ENCODE peak calls at places on chromosomes 13 and 19, in six cellular contexts. I, D, L, U, V and M are unnamed samples.

GRCh38 chr13:23159587-23160240 is 21.1 kb upstream of the SGCG start:
- DNase-seq in I (no peak), D (no peak), L (no peak), U (no peak), V (no peak), M (no peak)

GRCh38 chr19:48569814-48570213 is 17.8 kb downstream of the SULT2B1 start:
- DNase-seq in I (no peak), D (peak; percentile 54), L (no peak), U (peak; percentile 35), V (peak; percentile 23), M (no peak)

GRCh38 chr13:50376895-50377575 is 361.8 kb downstream of the KCNRG start:
- DNase-seq in I (no peak), D (no peak), L (no peak), U (no peak), V (no peak), M (peak; percentile 24)

GRCh38 chr19:52007436-52007804 is 591 bp downstream of the ZNF615 start:
- DNase-seq in I (no peak), D (no peak), L (no peak), U (no peak), V (no peak), M (no peak)

GRCh38 chr13:113989585-113990300 is 15.9 kb upstream of the C13orf46 start:
- DNase-seq in I (no peak), D (no peak), L (peak; percentile 6), U (no peak), V (no peak), M (no peak)

GRCh38 chr13:104460553-104460952 is 1394.3 kb upstream of the SLC10A2 start:
- DNase-seq in I (no peak), D (no peak), L (no peak), U (peak; percentile 39), V (no peak), M (no peak)

GRCh38 chr19:16569609-16570320 is 2.5 kb downstream of the SLC35E1 start:
- DNase-seq in I (no peak), D (peak; percentile 23), L (no peak), U (no peak), V (no peak), M (no peak)

GRCh38 chr19:912181-913079 is 589 bp downstream of the R3HDM4 start:
- DNase-seq in I (no peak), D (no peak), L (no peak), U (no peak), V (no peak), M (no peak)

GRCh38 chr19:44476559-44477408 is 23.5 kb downstream of the ZNF180 start:
- DNase-seq in I (peak; percentile 18), D (no peak), L (no peak), U (peak; percentile 42), V (no peak), M (no peak)

GRCh38 chr19:46032597-46033025 is 8.2 kb downstream of the IGFL4 start:
- DNase-seq in I (no peak), D (no peak), L (no peak), U (no peak), V (no peak), M (no peak)

GRCh38 chr13:98052412-98052811 is 90.5 kb upstream of the FARP1 start:
- DNase-seq in I (no peak), D (no peak), L (no peak), U (no peak), V (no peak), M (no peak)

GRCh38 chr13:114219406-114219805 is 15.3 kb upstream of the CDC16 start:
- DNase-seq in I (no peak), D (no peak), L (no peak), U (no peak), V (no peak), M (no peak)

GRCh38 chr19:3642987-3643386 is 16.4 kb upstream of the CACTIN start:
- DNase-seq in I (no peak), D (no peak), L (no peak), U (no peak), V (no peak), M (no peak)

GRCh38 chr19:30855475-30855874 is 483.3 kb downstream of the ZNF536 start:
- DNase-seq in I (no peak), D (no peak), L (no peak), U (no peak), V (no peak), M (no peak)

GRCh38 chr19:54606230-54606629 is 12.8 kb downstream of the LILRA1 start:
- DNase-seq in I (no peak), D (no peak), L (no peak), U (no peak), V (no peak), M (no peak)

GRCh38 chr19:291561-292280 is 518 bp upstream of the PLPP2 start:
- DNase-seq in I (no peak), D (no peak), L (no peak), U (no peak), V (no peak), M (no peak)

GRCh38 chr19:11694533-11695439 is 44.0 kb downstream of the ZNF823 start:
- DNase-seq in I (peak; percentile 62), D (peak; percentile 97), L (peak; percentile 97), U (peak; percentile 89), V (peak; percentile 98), M (peak; percentile 96)

GRCh38 chr19:48964205-48965032 is 690 bp upstream of the FTL start:
- DNase-seq in I (no peak), D (no peak), L (peak; percentile 30), U (peak; percentile 61), V (peak; percentile 57), M (no peak)

GRCh38 chr13:106599875-106600797 is 32.2 kb upstream of the ARGLU1 start:
- DNase-seq in I (peak; percentile 2), D (no peak), L (no peak), U (peak; percentile 88), V (no peak), M (peak; percentile 38)

GRCh38 chr13:40206241-40207109 is 460.0 kb downstream of the FOXO1 start:
- DNase-seq in I (peak; percentile 70), D (no peak), L (no peak), U (peak; percentile 47), V (no peak), M (no peak)

GRCh38 chr19:10861118-10861651 is 10.2 kb upstream of the CARM1 start:
- DNase-seq in I (no peak), D (no peak), L (no peak), U (no peak), V (no peak), M (peak; percentile 19)

GRCh38 chr19:38470788-38471480 is 37.4 kb downstream of the RYR1 start:
- DNase-seq in I (no peak), D (no peak), L (no peak), U (no peak), V (no peak), M (no peak)

GRCh38 chr19:45419396-45419795 is 4.3 kb downstream of the ERCC1 start:
- DNase-seq in I (no peak), D (no peak), L (no peak), U (no peak), V (peak; percentile 38), M (no peak)

GRCh38 chr13:110302154-110302553 is 4.8 kb downstream of the COL4A1 start:
- DNase-seq in I (no peak), D (no peak), L (no peak), U (no peak), V (no peak), M (no peak)

GRCh38 chr13:110303644-110304043 is 3.3 kb downstream of the COL4A1 start:
- DNase-seq in I (no peak), D (no peak), L (no peak), U (no peak), V (no peak), M (no peak)

GRCh38 chr13:110304256-110304655 is 2.7 kb downstream of the COL4A1 start:
- DNase-seq in I (no peak), D (no peak), L (no peak), U (peak; percentile 84), V (no peak), M (no peak)

GRCh38 chr13:110301606-110302131 is 5.3 kb downstream of the COL4A1 start:
- DNase-seq in I (no peak), D (no peak), L (no peak), U (peak; percentile 46), V (no peak), M (no peak)

DNA sequence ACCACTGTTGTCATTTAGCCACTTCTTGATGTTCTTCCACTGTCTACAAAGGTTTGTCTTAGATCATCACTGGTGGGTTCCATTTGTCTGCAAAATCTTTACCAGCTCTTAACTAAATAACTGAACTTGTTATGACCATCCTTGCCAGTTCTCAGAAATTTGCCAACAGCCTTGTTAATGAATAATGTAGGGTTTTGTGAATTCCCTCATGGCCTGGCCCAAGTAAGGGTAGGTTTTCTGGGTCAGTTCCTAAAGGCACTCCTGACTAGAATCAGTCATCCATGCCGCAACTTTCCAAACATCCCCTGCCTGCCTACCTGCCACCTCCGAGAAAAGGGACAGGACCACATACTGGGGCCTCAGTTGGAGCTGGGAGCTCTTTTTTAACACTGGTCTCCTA is 4.0 kb downstream of the COL4A1 start:
- DNase-seq in I (no peak), D (no peak), L (no peak), U (no peak), V (no peak), M (no peak)
- H3K4me3 ChIP-seq in I (no peak overlapping the region), D (no peak overlapping the region), L (peak overlapping the region; percentile 83), U (no peak overlapping the region), V (peak overlapping the region; percentile 79), M (no peak overlapping the region)

GRCh38 chr19:28449803-28450202 is 763.1 kb downstream of the UQCRFS1 start:
- DNase-seq in I (no peak), D (no peak), L (no peak), U (no peak), V (no peak), M (no peak)

GRCh38 chr19:28443361-28443760 is 769.6 kb downstream of the UQCRFS1 start:
- DNase-seq in I (no peak), D (no peak), L (no peak), U (no peak), V (no peak), M (no peak)

GRCh38 chr19:28444371-28444770 is 768.6 kb downstream of the UQCRFS1 start:
- DNase-seq in I (no peak), D (no peak), L (no peak), U (no peak), V (no peak), M (no peak)

GRCh38 chr19:28446511-28446910 is 766.4 kb downstream of the UQCRFS1 start:
- DNase-seq in I (no peak), D (no peak), L (no peak), U (no peak), V (no peak), M (no peak)

DNA sequence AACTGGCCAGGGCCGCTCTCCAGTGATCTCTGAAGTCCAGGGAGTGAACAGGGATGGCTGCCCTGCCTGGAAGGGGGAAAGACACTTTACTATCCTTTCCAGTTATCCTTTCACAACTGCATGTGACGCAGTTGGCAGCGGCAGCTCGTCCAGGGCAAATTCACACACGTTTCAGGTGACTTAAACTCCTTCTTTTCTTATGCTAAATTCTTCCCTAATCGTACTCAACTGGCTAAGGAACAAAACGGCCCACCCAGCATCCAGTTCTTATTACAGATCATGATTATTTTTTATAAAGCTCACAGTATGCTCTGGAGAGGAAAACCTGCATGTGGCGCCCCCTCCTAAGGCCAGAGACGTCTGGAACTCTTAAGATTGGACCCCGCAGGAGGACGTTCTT is 767.1 kb downstream of the UQCRFS1 start:
- DNase-seq in I (no peak), D (no peak), L (no peak), U (no peak), V (no peak), M (no peak)
- H3K27ac ChIP-seq in I (no peak overlapping the region), D (no peak overlapping the region), L (no peak overlapping the region), U (no peak overlapping the region), V (no peak overlapping the region), M (no peak overlapping the region)

GRCh38 chr13:46982856-46983582 is 86.2 kb upstream of the HTR2A start:
- DNase-seq in I (no peak), D (no peak), L (no peak), U (no peak), V (no peak), M (no peak)
- H3K4me3 ChIP-seq in I (no peak overlapping the region), D (no peak overlapping the region), L (no peak overlapping the region), U (no peak overlapping the region), V (no peak overlapping the region), M (no peak overlapping the region)

GRCh38 chr19:42424345-42424707 is 2.9 kb downstream of the LIPE start:
- DNase-seq in I (no peak), D (no peak), L (no peak), U (no peak), V (no peak), M (no peak)
- H3K27ac ChIP-seq in I (peak overlapping the region; percentile 61), D (peak overlapping the region; percentile 41), L (peak overlapping the region; percentile 90), U (no peak overlapping the region), V (no peak overlapping the region), M (no peak overlapping the region)